ENCODE peak calls at places on chromosomes 2 and 18, in seven cellular contexts. O, G, W, J, R, I and L are unnamed samples.

GRCh38 chr18:3867252-3867651 is 417.3 kb downstream of the TGIF1 start:
- DNase-seq in O (no peak), G (no peak), W (no peak), J (no peak), R (no peak), I (no peak), L (no peak)

GRCh38 chr2:236714061-236714460 is 144.4 kb downstream of the ACKR3 start:
- DNase-seq in O (no peak), G (no peak), W (no peak), J (no peak), R (no peak), I (no peak), L (no peak)

GRCh38 chr2:179268277-179268935 is 3.8 kb upstream of the SESTD1 start:
- DNase-seq in O (no peak), G (no peak), W (no peak), J (no peak), R (no peak), I (peak; percentile 34), L (no peak)

GRCh38 chr18:26548144-26549102 is at the start of gene KCTD1:
- DNase-seq in O (peak; percentile 67), G (peak; percentile 90), W (peak; percentile 77), J (peak; percentile 87), R (peak; percentile 38), I (peak; percentile 88), L (no peak)

GRCh38 chr2:37454851-37455762 is 110.7 kb downstream of the QPCT start:
- DNase-seq in O (peak; percentile 50), G (no peak), W (no peak), J (no peak), R (no peak), I (peak; percentile 62), L (no peak)

GRCh38 chr2:133107436-133107835 is 437.4 kb upstream of the LYPD1 start:
- DNase-seq in O (no peak), G (no peak), W (peak; percentile 24), J (no peak), R (no peak), I (no peak), L (no peak)

GRCh38 chr2:179332903-179333302 is 68.3 kb upstream of the SESTD1 start:
- DNase-seq in O (no peak), G (no peak), W (no peak), J (no peak), R (no peak), I (no peak), L (no peak)

GRCh38 chr18:48546411-48546810 is 7.6 kb downstream of the CTIF start:
- DNase-seq in O (no peak), G (no peak), W (no peak), J (no peak), R (no peak), I (no peak), L (no peak)

GRCh38 chr18:23114171-23114881 is 21.0 kb upstream of the CABLES1 start:
- DNase-seq in O (no peak), G (no peak), W (no peak), J (no peak), R (no peak), I (peak; percentile 45), L (no peak)

GRCh38 chr2:9799729-9800632 is 43.3 kb upstream of the TAF1B start:
- DNase-seq in O (peak; percentile 87), G (peak; percentile 94), W (peak; percentile 87), J (peak; percentile 95), R (no peak), I (peak; percentile 79), L (peak; percentile 38)

GRCh38 chr2:117856415-117857210 is 42.1 kb downstream of the DDX18 start:
- DNase-seq in O (no peak), G (no peak), W (no peak), J (no peak), R (no peak), I (peak; percentile 88), L (no peak)

GRCh38 chr2:164696634-164697033 is 75.4 kb upstream of the GRB14 start:
- DNase-seq in O (no peak), G (no peak), W (no peak), J (no peak), R (no peak), I (no peak), L (no peak)

GRCh38 chr2:234257859-234258561 is 207.5 kb downstream of the SPP2 start:
- DNase-seq in O (no peak), G (peak; percentile 57), W (peak; percentile 7), J (peak; percentile 58), R (no peak), I (peak; percentile 95), L (no peak)

GRCh38 chr2:65165595-65165994 is 35.7 kb upstream of the RAB1A start:
- DNase-seq in O (no peak), G (no peak), W (no peak), J (no peak), R (no peak), I (no peak), L (no peak)

GRCh38 chr2:184689633-184690032 is 91.3 kb downstream of the ZNF804A start:
- DNase-seq in O (no peak), G (no peak), W (no peak), J (no peak), R (no peak), I (peak; percentile 60), L (no peak)

GRCh38 chr2:169512525-169512924 is 3.0 kb downstream of the KLHL41 start:
- DNase-seq in O (no peak), G (no peak), W (no peak), J (no peak), R (no peak), I (peak; percentile 34), L (no peak)

GRCh38 chr2:173571021-173571821 is 216.5 kb downstream of the CDCA7 start:
- DNase-seq in O (no peak), G (no peak), W (no peak), J (no peak), R (no peak), I (peak; percentile 73), L (no peak)

GRCh38 chr2:173572848-173573247 is 218.2 kb downstream of the CDCA7 start:
- DNase-seq in O (no peak), G (no peak), W (no peak), J (no peak), R (no peak), I (no peak), L (no peak)

GRCh38 chr2:173571887-173572680 is 217.4 kb downstream of the CDCA7 start:
- DNase-seq in O (no peak), G (no peak), W (no peak), J (no peak), R (no peak), I (no peak), L (no peak)

GRCh38 chr2:173568054-173568453 is 213.4 kb downstream of the CDCA7 start:
- DNase-seq in O (no peak), G (no peak), W (peak; percentile 29), J (no peak), R (no peak), I (peak; percentile 29), L (no peak)
- TF ChIP-seq CTCF in O (no peak), G (no peak), W (peak; percentile 19), J (no peak), R (no peak), I (peak; percentile 41), L (no peak)

GRCh38 chr2:214412679-214413078 is 1.8 kb downstream of the VWC2L start:
- DNase-seq in O (no peak), G (no peak), W (no peak), J (no peak), R (no peak), I (no peak), L (no peak)

GRCh38 chr2:214410918-214411554 is at the start of gene VWC2L:
- DNase-seq in O (peak; percentile 24), G (no peak), W (peak; percentile 60), J (no peak), R (no peak), I (peak; percentile 60), L (no peak)

GRCh38 chr2:214410128-214410775 is 602 bp upstream of the VWC2L start:
- DNase-seq in O (no peak), G (no peak), W (no peak), J (no peak), R (no peak), I (no peak), L (no peak)
- H3K4me3 ChIP-seq in O (no peak overlapping the region), G (no peak overlapping the region), W (no peak overlapping the region), J (no peak overlapping the region), R (no peak overlapping the region), I (no peak overlapping the region), L (no peak overlapping the region)

GRCh38 chr2:8653485-8653884 is 28.4 kb upstream of the ID2 start:
- DNase-seq in O (no peak), G (no peak), W (no peak), J (peak; percentile 65), R (no peak), I (no peak), L (no peak)

GRCh38 chr2:8654041-8654440 is 27.8 kb upstream of the ID2 start:
- DNase-seq in O (no peak), G (no peak), W (no peak), J (no peak), R (no peak), I (no peak), L (no peak)

GRCh38 chr2:8656160-8656641 is 25.7 kb upstream of the ID2 start:
- DNase-seq in O (no peak), G (no peak), W (no peak), J (no peak), R (no peak), I (peak; percentile 76), L (no peak)

GRCh38 chr2:8652774-8653426 is 29.0 kb upstream of the ID2 start:
- DNase-seq in O (no peak), G (no peak), W (no peak), J (no peak), R (no peak), I (no peak), L (no peak)

DNA sequence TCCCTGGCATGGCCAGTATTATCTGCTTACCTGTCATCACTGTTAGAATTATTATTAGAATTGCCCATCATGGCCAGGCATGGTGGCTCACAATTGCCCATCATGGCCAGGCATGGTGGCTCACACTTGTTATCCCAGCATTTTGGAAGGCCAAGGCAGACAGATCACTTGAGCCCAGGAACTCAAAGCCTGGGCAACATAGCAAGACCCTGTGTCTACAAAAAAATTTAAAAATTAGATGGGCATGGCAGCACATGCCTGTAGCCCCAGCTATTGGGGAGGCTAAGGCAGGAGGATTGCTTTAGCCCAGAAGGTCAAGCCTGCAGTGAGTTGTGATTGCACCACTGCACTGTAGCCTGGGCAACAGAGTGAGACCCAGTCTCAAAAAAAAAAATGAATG is 27.4 kb upstream of the ID2 start:
- DNase-seq in O (no peak), G (no peak), W (no peak), J (no peak), R (no peak), I (no peak), L (no peak)
- H3K4me1 ChIP-seq in O (no peaks in the 10 kb centered on the region), G (no peaks in the 10 kb centered on the region), W (no peaks in the 10 kb centered on the region), J (no peaks in the 10 kb centered on the region), R (no peaks in the 10 kb centered on the region), I (no peaks in the 10 kb centered on the region), L (no peaks in the 10 kb centered on the region)

GRCh38 chr2:3741372-3741771 is 38.0 kb downstream of the DCDC2C start:
- DNase-seq in O (no peak), G (no peak), W (no peak), J (no peak), R (no peak), I (no peak), L (no peak)

GRCh38 chr2:3742743-3743142 is 39.4 kb downstream of the DCDC2C start:
- DNase-seq in O (no peak), G (no peak), W (no peak), J (no peak), R (no peak), I (no peak), L (no peak)

GRCh38 chr2:3739313-3739712 is 35.9 kb downstream of the DCDC2C start:
- DNase-seq in O (no peak), G (no peak), W (no peak), J (peak; percentile 72), R (no peak), I (no peak), L (no peak)

GRCh38 chr2:3743951-3744555 is 40.7 kb downstream of the DCDC2C start:
- DNase-seq in O (no peak), G (no peak), W (no peak), J (no peak), R (no peak), I (no peak), L (no peak)

GRCh38 chr2:3741867-3742602 is 38.7 kb downstream of the DCDC2C start:
- DNase-seq in O (no peak), G (no peak), W (no peak), J (no peak), R (no peak), I (no peak), L (no peak)
- TF ChIP-seq CTCF in O (no peak), G (no peak), W (no peak), J (no peak), R (no peak), I (no peak), L (no peak)